ENCODE peak calls at places on chromosomes 4 and X, in nine cellular contexts. One of them, this sample, is unnamed.

GRCh38 chrX:55759478-55759877 is 41.9 kb downstream of the RRAGB start:
- DNase-seq in T47D: no peak
- DNase-seq in mucosa of gallbladder: no peak
- DNase-seq in nucleus accumbens: no peak
- DNase-seq in heart right ventricle: no peak
- DNase-seq in fibroblast of the aortic adventitia: no peak
- DNase-seq in AML-193: no peak
- DNase-seq in GM13976: no peak
- DNase-seq in COR-L47: no peak
- DNase-seq in this sample: no peak

GRCh38 chr4:105236917-105237311 is 90.2 kb downstream of the TET2 start:
- DNase-seq in T47D: no peak
- DNase-seq in mucosa of gallbladder: no peak
- DNase-seq in nucleus accumbens: no peak
- DNase-seq in heart right ventricle: no peak
- DNase-seq in fibroblast of the aortic adventitia: no peak
- DNase-seq in AML-193: no peak
- DNase-seq in GM13976: no peak
- DNase-seq in COR-L47: no peak
- DNase-seq in this sample: no peak

GRCh38 chr4:169968999-169969398 is 57.2 kb downstream of the MFAP3L start:
- DNase-seq in T47D: no peak
- DNase-seq in mucosa of gallbladder: no peak
- DNase-seq in nucleus accumbens: no peak
- DNase-seq in heart right ventricle: no peak
- DNase-seq in fibroblast of the aortic adventitia: peak; percentile 69
- DNase-seq in AML-193: no peak
- DNase-seq in GM13976: no peak
- DNase-seq in COR-L47: no peak
- DNase-seq in this sample: no peak

GRCh38 chrX:47145408-47146120 is 543 bp downstream of the RBM10 start:
- DNase-seq in T47D: peak; percentile 16
- DNase-seq in mucosa of gallbladder: no peak
- DNase-seq in nucleus accumbens: no peak
- DNase-seq in heart right ventricle: no peak
- DNase-seq in fibroblast of the aortic adventitia: peak; percentile 10
- DNase-seq in AML-193: no peak
- DNase-seq in GM13976: peak; percentile 21
- DNase-seq in COR-L47: no peak
- DNase-seq in this sample: no peak

GRCh38 chrX:154411981-154412340 is 622 bp downstream of the TAFAZZIN start:
- DNase-seq in T47D: peak; percentile 38
- DNase-seq in mucosa of gallbladder: peak; percentile 57
- DNase-seq in nucleus accumbens: peak; percentile 53
- DNase-seq in heart right ventricle: peak; percentile 53
- DNase-seq in fibroblast of the aortic adventitia: peak; percentile 28
- DNase-seq in AML-193: peak; percentile 18
- DNase-seq in GM13976: peak; percentile 78
- DNase-seq in COR-L47: peak; percentile 48
- DNase-seq in this sample: no peak

GRCh38 chr4:98976716-98977115 is 18.8 kb upstream of the METAP1 start:
- DNase-seq in T47D: no peak
- DNase-seq in mucosa of gallbladder: no peak
- DNase-seq in nucleus accumbens: no peak
- DNase-seq in heart right ventricle: no peak
- DNase-seq in fibroblast of the aortic adventitia: peak; percentile 63
- DNase-seq in AML-193: no peak
- DNase-seq in GM13976: no peak
- DNase-seq in COR-L47: no peak
- DNase-seq in this sample: no peak

GRCh38 chr4:88674989-88675388 is 22.6 kb downstream of the NAP1L5 start:
- DNase-seq in T47D: no peak
- DNase-seq in mucosa of gallbladder: no peak
- DNase-seq in nucleus accumbens: no peak
- DNase-seq in heart right ventricle: no peak
- DNase-seq in fibroblast of the aortic adventitia: peak; percentile 40
- DNase-seq in AML-193: no peak
- DNase-seq in GM13976: no peak
- DNase-seq in COR-L47: no peak
- DNase-seq in this sample: no peak

GRCh38 chr4:183318656-183319055 is 1.4 kb downstream of the CLDN22 start:
- DNase-seq in T47D: no peak
- DNase-seq in mucosa of gallbladder: no peak
- DNase-seq in nucleus accumbens: no peak
- DNase-seq in heart right ventricle: no peak
- DNase-seq in fibroblast of the aortic adventitia: no peak
- DNase-seq in AML-193: no peak
- DNase-seq in GM13976: no peak
- DNase-seq in COR-L47: no peak
- DNase-seq in this sample: no peak

GRCh38 chr4:189940178-189941004 is at the start of gene FRG1:
- DNase-seq in T47D: peak; percentile 46
- DNase-seq in mucosa of gallbladder: peak; percentile 96
- DNase-seq in nucleus accumbens: no peak
- DNase-seq in heart right ventricle: peak; percentile 97
- DNase-seq in fibroblast of the aortic adventitia: peak; percentile 95
- DNase-seq in AML-193: no peak
- DNase-seq in GM13976: peak; percentile 93
- DNase-seq in COR-L47: no peak
- DNase-seq in this sample: peak; percentile 98

GRCh38 chr4:122747883-122748282 is 15.4 kb downstream of the BBS12 start:
- DNase-seq in T47D: no peak
- DNase-seq in mucosa of gallbladder: no peak
- DNase-seq in nucleus accumbens: no peak
- DNase-seq in heart right ventricle: no peak
- DNase-seq in fibroblast of the aortic adventitia: peak; percentile 67
- DNase-seq in AML-193: no peak
- DNase-seq in GM13976: no peak
- DNase-seq in COR-L47: no peak
- DNase-seq in this sample: no peak

GRCh38 chr4:1447676-1448588 is 41.7 kb upstream of the NKX1-1 start:
- DNase-seq in T47D: no peak
- DNase-seq in mucosa of gallbladder: no peak
- DNase-seq in nucleus accumbens: no peak
- DNase-seq in heart right ventricle: no peak
- DNase-seq in fibroblast of the aortic adventitia: no peak
- DNase-seq in AML-193: no peak
- DNase-seq in GM13976: peak; percentile 14
- DNase-seq in COR-L47: no peak
- DNase-seq in this sample: no peak

GRCh38 chrX:120517936-120518335 is 42.8 kb downstream of the CUL4B start:
- DNase-seq in T47D: no peak
- DNase-seq in mucosa of gallbladder: no peak
- DNase-seq in nucleus accumbens: no peak
- DNase-seq in heart right ventricle: no peak
- DNase-seq in fibroblast of the aortic adventitia: peak; percentile 69
- DNase-seq in AML-193: no peak
- DNase-seq in GM13976: no peak
- DNase-seq in COR-L47: no peak
- DNase-seq in this sample: no peak

GRCh38 chr4:56656346-56656643 is 24.8 kb downstream of the HOPX start:
- DNase-seq in T47D: no peak
- DNase-seq in mucosa of gallbladder: no peak
- DNase-seq in nucleus accumbens: no peak
- DNase-seq in heart right ventricle: peak; percentile 10
- DNase-seq in fibroblast of the aortic adventitia: no peak
- DNase-seq in AML-193: no peak
- DNase-seq in GM13976: peak; percentile 67
- DNase-seq in COR-L47: no peak
- DNase-seq in this sample: peak; percentile 35

GRCh38 chr4:94765653-94766052 is 7.9 kb downstream of the BMPR1B start:
- DNase-seq in T47D: no peak
- DNase-seq in mucosa of gallbladder: no peak
- DNase-seq in nucleus accumbens: no peak
- DNase-seq in heart right ventricle: no peak
- DNase-seq in fibroblast of the aortic adventitia: no peak
- DNase-seq in AML-193: no peak
- DNase-seq in GM13976: no peak
- DNase-seq in COR-L47: no peak
- DNase-seq in this sample: no peak

GRCh38 chr4:7420661-7421040 is 14.1 kb downstream of the PSAPL1 start:
- DNase-seq in T47D: no peak
- DNase-seq in mucosa of gallbladder: no peak
- DNase-seq in nucleus accumbens: no peak
- DNase-seq in heart right ventricle: no peak
- DNase-seq in fibroblast of the aortic adventitia: no peak
- DNase-seq in AML-193: no peak
- DNase-seq in GM13976: no peak
- DNase-seq in COR-L47: no peak
- DNase-seq in this sample: no peak

GRCh38 chr4:133145241-133145640 is 3.9 kb upstream of the PCDH10 start:
- DNase-seq in T47D: no peak
- DNase-seq in mucosa of gallbladder: no peak
- DNase-seq in nucleus accumbens: no peak
- DNase-seq in heart right ventricle: no peak
- DNase-seq in fibroblast of the aortic adventitia: no peak
- DNase-seq in AML-193: no peak
- DNase-seq in GM13976: no peak
- DNase-seq in COR-L47: no peak
- DNase-seq in this sample: no peak

GRCh38 chr4:112889619-112890294 is 159.7 kb upstream of the ANK2 start:
- DNase-seq in T47D: no peak
- DNase-seq in mucosa of gallbladder: no peak
- DNase-seq in nucleus accumbens: no peak
- DNase-seq in heart right ventricle: no peak
- DNase-seq in fibroblast of the aortic adventitia: peak; percentile 90
- DNase-seq in AML-193: no peak
- DNase-seq in GM13976: no peak
- DNase-seq in COR-L47: no peak
- DNase-seq in this sample: no peak

GRCh38 chrX:11474576-11474975 is 181.4 kb downstream of the AMELX start:
- DNase-seq in T47D: no peak
- DNase-seq in mucosa of gallbladder: no peak
- DNase-seq in nucleus accumbens: no peak
- DNase-seq in heart right ventricle: no peak
- DNase-seq in fibroblast of the aortic adventitia: no peak
- DNase-seq in AML-193: no peak
- DNase-seq in GM13976: no peak
- DNase-seq in COR-L47: no peak
- DNase-seq in this sample: no peak

GRCh38 chr4:4490041-4490440 is 51.8 kb downstream of the STX18 start:
- DNase-seq in T47D: no peak
- DNase-seq in mucosa of gallbladder: no peak
- DNase-seq in nucleus accumbens: no peak
- DNase-seq in heart right ventricle: no peak
- DNase-seq in fibroblast of the aortic adventitia: peak; percentile 47
- DNase-seq in AML-193: no peak
- DNase-seq in GM13976: no peak
- DNase-seq in COR-L47: no peak
- DNase-seq in this sample: no peak

GRCh38 chrX:151359931-151360871 is 36.8 kb upstream of the VMA21 start:
- DNase-seq in T47D: no peak
- DNase-seq in mucosa of gallbladder: no peak
- DNase-seq in nucleus accumbens: no peak
- DNase-seq in heart right ventricle: peak; percentile 30
- DNase-seq in fibroblast of the aortic adventitia: peak; percentile 2
- DNase-seq in AML-193: peak; percentile 2
- DNase-seq in GM13976: peak; percentile 45
- DNase-seq in COR-L47: no peak
- DNase-seq in this sample: peak; percentile 8

GRCh38 chr4:40238008-40238699 is 41.3 kb downstream of the RHOH start:
- DNase-seq in T47D: no peak
- DNase-seq in mucosa of gallbladder: no peak
- DNase-seq in nucleus accumbens: no peak
- DNase-seq in heart right ventricle: no peak
- DNase-seq in fibroblast of the aortic adventitia: no peak
- DNase-seq in AML-193: no peak
- DNase-seq in GM13976: no peak
- DNase-seq in COR-L47: no peak
- DNase-seq in this sample: no peak

GRCh38 chrX:155188786-155189185 is 27.5 kb upstream of the VBP1 start:
- DNase-seq in T47D: no peak
- DNase-seq in mucosa of gallbladder: no peak
- DNase-seq in nucleus accumbens: no peak
- DNase-seq in heart right ventricle: no peak
- DNase-seq in fibroblast of the aortic adventitia: no peak
- DNase-seq in AML-193: peak; percentile 95
- DNase-seq in GM13976: no peak
- DNase-seq in COR-L47: no peak
- DNase-seq in this sample: no peak

GRCh38 chr4:20761382-20761781 is 61.1 kb downstream of the PACRGL start:
- DNase-seq in T47D: no peak
- DNase-seq in mucosa of gallbladder: no peak
- DNase-seq in nucleus accumbens: no peak
- DNase-seq in heart right ventricle: no peak
- DNase-seq in fibroblast of the aortic adventitia: no peak
- DNase-seq in AML-193: no peak
- DNase-seq in GM13976: no peak
- DNase-seq in COR-L47: no peak
- DNase-seq in this sample: no peak

GRCh38 chr4:177442623-177443155 is 452 bp upstream of the AGA start:
- DNase-seq in T47D: no peak
- DNase-seq in mucosa of gallbladder: no peak
- DNase-seq in nucleus accumbens: no peak
- DNase-seq in heart right ventricle: no peak
- DNase-seq in fibroblast of the aortic adventitia: no peak
- DNase-seq in AML-193: peak; percentile 43
- DNase-seq in GM13976: peak; percentile 25
- DNase-seq in COR-L47: no peak
- DNase-seq in this sample: no peak